ENCODE peak calls at places on chromosomes 16 and 17, in four cellular contexts. One of them, this sample, is unnamed.

GRCh38 chr16:12390644-12391043 is 413.0 kb downstream of the CPPED1 start:
- DNase-seq in WTC11: no peak
- DNase-seq in GM12878: no peak
- DNase-seq in SK-N-SH: no peak
- DNase-seq in this sample: no peak

GRCh38 chr17:10292057-10292931 is 80.5 kb downstream of the MYH13 start:
- DNase-seq in WTC11: no peak
- DNase-seq in GM12878: peak
- DNase-seq in SK-N-SH: no peak
- DNase-seq in this sample: no peak

GRCh38 chr17:73654241-73654640 is 10.0 kb upstream of the SDK2 start:
- DNase-seq in WTC11: no peak
- DNase-seq in GM12878: no peak
- DNase-seq in SK-N-SH: no peak
- DNase-seq in this sample: no peak

GRCh38 chr16:86549893-86550190 is 5.2 kb downstream of the MTHFSD start:
- DNase-seq in WTC11: no peak
- DNase-seq in GM12878: no peak
- DNase-seq in SK-N-SH: no peak
- DNase-seq in this sample: no peak

GRCh38 chr16:61579195-61579594 is 457.0 kb downstream of the CDH8 start:
- DNase-seq in WTC11: no peak
- DNase-seq in GM12878: no peak
- DNase-seq in SK-N-SH: no peak
- DNase-seq in this sample: no peak

GRCh38 chr16:21097151-21097550 is 53.5 kb downstream of the DNAH3 start:
- DNase-seq in WTC11: no peak
- DNase-seq in GM12878: no peak
- DNase-seq in SK-N-SH: no peak
- DNase-seq in this sample: no peak

GRCh38 chr17:179066-179432 is 2.4 kb downstream of the DOC2B start:
- DNase-seq in WTC11: no peak
- DNase-seq in GM12878: no peak
- DNase-seq in SK-N-SH: peak
- DNase-seq in this sample: no peak

GRCh38 chr17:37541880-37542675 is 52.4 kb downstream of the DUSP14 start:
- DNase-seq in WTC11: no peak
- DNase-seq in GM12878: no peak
- DNase-seq in SK-N-SH: no peak
- DNase-seq in this sample: no peak

GRCh38 chr17:38322156-38322779 is 21.5 kb downstream of the GPR179 start:
- DNase-seq in WTC11: peak
- DNase-seq in GM12878: no peak
- DNase-seq in SK-N-SH: peak
- DNase-seq in this sample: peak

GRCh38 chr17:57073626-57074025 is 11.4 kb upstream of the AKAP1 start:
- DNase-seq in WTC11: no peak
- DNase-seq in GM12878: no peak
- DNase-seq in SK-N-SH: no peak
- DNase-seq in this sample: no peak

GRCh38 chr17:57075193-57075592 is 9.9 kb upstream of the AKAP1 start:
- DNase-seq in WTC11: no peak
- DNase-seq in GM12878: no peak
- DNase-seq in SK-N-SH: no peak
- DNase-seq in this sample: no peak

GRCh38 chr17:57068707-57069106 is 16.3 kb upstream of the AKAP1 start:
- DNase-seq in WTC11: no peak
- DNase-seq in GM12878: no peak
- DNase-seq in SK-N-SH: no peak
- DNase-seq in this sample: no peak

GRCh38 chr17:57075785-57076184 is 9.3 kb upstream of the AKAP1 start:
- DNase-seq in WTC11: no peak
- DNase-seq in GM12878: no peak
- DNase-seq in SK-N-SH: no peak
- DNase-seq in this sample: no peak

GRCh38 chr17:57071991-57072944 is 12.8 kb upstream of the AKAP1 start:
- DNase-seq in WTC11: no peak
- DNase-seq in GM12878: no peak
- DNase-seq in SK-N-SH: peak
- DNase-seq in this sample: no peak
- TF ChIP-seq USF1 in WTC11: no peak
- TF ChIP-seq USF1 in GM12878: no peak
- TF ChIP-seq USF1 in SK-N-SH: no peak
- TF ChIP-seq USF1 in this sample: no peak

GRCh38 chr17:75778861-75779249 is 5.8 kb upstream of the UNK start:
- DNase-seq in WTC11: peak
- DNase-seq in GM12878: no peak
- DNase-seq in SK-N-SH: no peak
- DNase-seq in this sample: no peak
- TF ChIP-seq USF1 in WTC11: no peak
- TF ChIP-seq USF1 in GM12878: no peak
- TF ChIP-seq USF1 in SK-N-SH: no peak
- TF ChIP-seq USF1 in this sample: no peak

GRCh38 chr17:4733073-4733531 is 1.9 kb downstream of the MED11 start:
- DNase-seq in WTC11: no peak
- DNase-seq in GM12878: no peak
- DNase-seq in SK-N-SH: no peak
- DNase-seq in this sample: no peak
- TF ChIP-seq USF1 in WTC11: no peak
- TF ChIP-seq USF1 in GM12878: no peak
- TF ChIP-seq USF1 in SK-N-SH: no peak
- TF ChIP-seq USF1 in this sample: no peak

GRCh38 chr16:1133271-1133670 is 19.6 kb upstream of the CACNA1H start:
- DNase-seq in WTC11: no peak
- DNase-seq in GM12878: no peak
- DNase-seq in SK-N-SH: no peak
- DNase-seq in this sample: no peak

GRCh38 chr16:1135459-1135825 is 17.5 kb upstream of the CACNA1H start:
- DNase-seq in WTC11: no peak
- DNase-seq in GM12878: no peak
- DNase-seq in SK-N-SH: no peak
- DNase-seq in this sample: no peak

GRCh38 chr16:1133810-1134520 is 18.9 kb upstream of the CACNA1H start:
- DNase-seq in WTC11: no peak
- DNase-seq in GM12878: no peak
- DNase-seq in SK-N-SH: no peak
- DNase-seq in this sample: no peak

GRCh38 chr16:1132431-1132830 is 20.5 kb upstream of the CACNA1H start:
- DNase-seq in WTC11: no peak
- DNase-seq in GM12878: no peak
- DNase-seq in SK-N-SH: no peak
- DNase-seq in this sample: no peak

GRCh38 chr16:1134776-1135458 is 18.0 kb upstream of the CACNA1H start:
- DNase-seq in WTC11: no peak
- DNase-seq in GM12878: no peak
- DNase-seq in SK-N-SH: no peak
- DNase-seq in this sample: no peak
- TF ChIP-seq USF1 in WTC11: no peak
- TF ChIP-seq USF1 in GM12878: no peak
- TF ChIP-seq USF1 in SK-N-SH: no peak
- TF ChIP-seq USF1 in this sample: no peak

GRCh38 chr17:4358154-4358553 is 8.3 kb downstream of the UBE2G1 start:
- DNase-seq in WTC11: no peak
- DNase-seq in GM12878: no peak
- DNase-seq in SK-N-SH: no peak
- DNase-seq in this sample: no peak

GRCh38 chr17:4365103-4365627 is 1.3 kb downstream of the UBE2G1 start:
- DNase-seq in WTC11: peak
- DNase-seq in GM12878: peak
- DNase-seq in SK-N-SH: peak
- DNase-seq in this sample: peak

GRCh38 chr17:4365628-4366311 is 705 bp downstream of the UBE2G1 start:
- DNase-seq in WTC11: peak
- DNase-seq in GM12878: no peak
- DNase-seq in SK-N-SH: peak
- DNase-seq in this sample: peak

GRCh38 chr17:4364622-4365041 is 1.8 kb downstream of the UBE2G1 start:
- DNase-seq in WTC11: no peak
- DNase-seq in GM12878: no peak
- DNase-seq in SK-N-SH: no peak
- DNase-seq in this sample: peak

GRCh38 chr17:4362141-4362540 is 4.3 kb downstream of the UBE2G1 start:
- DNase-seq in WTC11: peak
- DNase-seq in GM12878: no peak
- DNase-seq in SK-N-SH: no peak
- DNase-seq in this sample: no peak
- TF ChIP-seq USF1 in WTC11: no peak
- TF ChIP-seq USF1 in GM12878: no peak
- TF ChIP-seq USF1 in SK-N-SH: no peak
- TF ChIP-seq USF1 in this sample: no peak

GRCh38 chr17:78226752-78227454 is 4.5 kb upstream of the TMEM235 start:
- DNase-seq in WTC11: no peak
- DNase-seq in GM12878: no peak
- DNase-seq in SK-N-SH: no peak
- DNase-seq in this sample: no peak

GRCh38 chr17:78225088-78225865 is 6.2 kb upstream of the TMEM235 start:
- DNase-seq in WTC11: no peak
- DNase-seq in GM12878: no peak
- DNase-seq in SK-N-SH: peak
- DNase-seq in this sample: no peak

GRCh38 chr17:78226055-78226751 is 5.2 kb upstream of the TMEM235 start:
- DNase-seq in WTC11: no peak
- DNase-seq in GM12878: no peak
- DNase-seq in SK-N-SH: no peak
- DNase-seq in this sample: no peak

GRCh38 chr17:78230252-78230962 is 1.0 kb upstream of the TMEM235 start:
- DNase-seq in WTC11: no peak
- DNase-seq in GM12878: no peak
- DNase-seq in SK-N-SH: no peak
- DNase-seq in this sample: peak

GRCh38 chr17:78227455-78227916 is 3.9 kb upstream of the TMEM235 start:
- DNase-seq in WTC11: no peak
- DNase-seq in GM12878: no peak
- DNase-seq in SK-N-SH: no peak
- DNase-seq in this sample: no peak
- TF ChIP-seq USF1 in WTC11: no peak
- TF ChIP-seq USF1 in GM12878: no peak
- TF ChIP-seq USF1 in SK-N-SH: no peak
- TF ChIP-seq USF1 in this sample: no peak

GRCh38 chr17:58965221-58965620 is 141.5 kb downstream of the TRIM37 start:
- DNase-seq in WTC11: no peak
- DNase-seq in GM12878: no peak
- DNase-seq in SK-N-SH: no peak
- DNase-seq in this sample: no peak

GRCh38 chr17:58956997-58957724 is 149.5 kb downstream of the TRIM37 start:
- DNase-seq in WTC11: no peak
- DNase-seq in GM12878: no peak
- DNase-seq in SK-N-SH: no peak
- DNase-seq in this sample: no peak

GRCh38 chr17:58960068-58960467 is 146.6 kb downstream of the TRIM37 start:
- DNase-seq in WTC11: no peak
- DNase-seq in GM12878: no peak
- DNase-seq in SK-N-SH: no peak
- DNase-seq in this sample: no peak
- TF ChIP-seq USF1 in WTC11: no peak
- TF ChIP-seq USF1 in GM12878: no peak
- TF ChIP-seq USF1 in SK-N-SH: no peak
- TF ChIP-seq USF1 in this sample: no peak

DNA sequence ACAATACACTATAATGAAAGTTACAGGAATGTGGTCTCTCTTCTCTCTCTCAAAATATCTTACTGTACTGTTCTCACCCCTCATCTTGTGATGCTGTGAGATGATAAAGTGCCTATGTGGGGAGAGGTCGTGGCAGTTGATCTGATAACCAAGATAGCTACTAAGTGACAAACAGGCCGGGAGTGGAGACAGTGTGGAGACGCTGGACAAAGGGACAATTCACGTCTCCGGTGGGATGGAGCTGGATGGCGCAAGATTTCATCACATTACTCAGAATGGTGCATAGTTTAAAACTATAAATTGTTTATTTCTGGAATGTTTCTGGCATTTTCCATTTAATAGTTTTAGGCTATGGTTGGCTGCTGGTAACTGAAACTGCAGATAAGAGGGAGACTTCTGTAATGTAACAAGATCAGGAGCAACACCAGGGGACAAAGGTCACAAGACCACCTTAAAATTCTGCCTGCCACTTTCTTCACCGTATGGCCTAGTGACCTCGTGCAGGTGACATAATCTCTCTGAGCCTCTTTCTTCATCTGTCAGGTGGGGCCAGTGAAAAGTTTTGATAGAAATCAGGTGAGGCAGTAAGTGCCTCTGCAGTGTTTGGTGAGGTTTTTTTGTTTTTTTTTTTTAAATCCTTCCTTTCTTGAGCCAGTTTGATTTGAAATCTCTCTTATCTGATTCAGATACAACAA is 54.4 kb upstream of the LGALS9 start:
- DNase-seq in WTC11: no peak
- DNase-seq in GM12878: no peak
- DNase-seq in SK-N-SH: no peak
- DNase-seq in this sample: no peak
- TF ChIP-seq USF1 in WTC11: no peak
- TF ChIP-seq USF1 in GM12878: no peak
- TF ChIP-seq USF1 in SK-N-SH: no peak
- TF ChIP-seq USF1 in this sample: no peak

GRCh38 chr16:19601083-19601976 is 45.8 kb downstream of the VPS35L start:
- DNase-seq in WTC11: no peak
- DNase-seq in GM12878: no peak
- DNase-seq in SK-N-SH: peak
- DNase-seq in this sample: peak
- TF ChIP-seq USF1 in WTC11: no peak
- TF ChIP-seq USF1 in GM12878: no peak
- TF ChIP-seq USF1 in SK-N-SH: no peak
- TF ChIP-seq USF1 in this sample: no peak

GRCh38 chr17:51079049-51079448 is 41.6 kb downstream of the SPAG9 start:
- DNase-seq in WTC11: no peak
- DNase-seq in GM12878: no peak
- DNase-seq in SK-N-SH: no peak
- DNase-seq in this sample: no peak
- TF ChIP-seq USF1 in WTC11: no peak
- TF ChIP-seq USF1 in GM12878: no peak
- TF ChIP-seq USF1 in SK-N-SH: no peak
- TF ChIP-seq USF1 in this sample: no peak